ENCODE peak calls at places on chromosomes 2 and 18, in four cellular contexts. One of them, this sample, is unnamed.
A peak's percentile ranks its signal among the peaks of the same experiment; 100 is the strongest.

GRCh38 chr18:49910019-49910418 is 96.7 kb upstream of the ACAA2 start:
- DNase-seq in GM12878: no peak
- DNase-seq in K562: no peak
- DNase-seq in HL-60: no peak
- DNase-seq in this sample: no peak

GRCh38 chr2:239832101-239832994 is 192.8 kb downstream of the NDUFA10 start:
- DNase-seq in HL-60: no peak
- DNase-seq in GM12878: no peak
- DNase-seq in K562: no peak
- DNase-seq in this sample: no peak

GRCh38 chr2:128305555-128306080 is 13.1 kb downstream of the HS6ST1 start:
- DNase-seq in GM12878: no peak
- DNase-seq in K562: peak; percentile 26
- DNase-seq in HL-60: no peak
- DNase-seq in this sample: peak; percentile 56

GRCh38 chr2:36562973-36563532 is 34.9 kb downstream of the FEZ2 start:
- DNase-seq in GM12878: no peak
- DNase-seq in HL-60: no peak
- DNase-seq in K562: no peak
- DNase-seq in this sample: no peak

GRCh38 chr2:96789245-96789617 is 26.8 kb upstream of the CNNM3 start:
- DNase-seq in K562: no peak
- DNase-seq in GM12878: no peak
- DNase-seq in HL-60: no peak
- DNase-seq in this sample: no peak

GRCh38 chr2:171878481-171878993 is 15.5 kb downstream of the SLC25A12 start:
- DNase-seq in K562: peak; percentile 73
- DNase-seq in HL-60: no peak
- DNase-seq in GM12878: no peak
- DNase-seq in this sample: no peak

GRCh38 chr18:892316-892715 is 12.4 kb upstream of the ADCYAP1 start:
- DNase-seq in HL-60: no peak
- DNase-seq in GM12878: no peak
- DNase-seq in K562: no peak
- DNase-seq in this sample: no peak

GRCh38 chr18:7723558-7723957 is 156.4 kb downstream of the PTPRM start:
- DNase-seq in GM12878: no peak
- DNase-seq in K562: no peak
- DNase-seq in HL-60: no peak
- DNase-seq in this sample: no peak

DNA sequence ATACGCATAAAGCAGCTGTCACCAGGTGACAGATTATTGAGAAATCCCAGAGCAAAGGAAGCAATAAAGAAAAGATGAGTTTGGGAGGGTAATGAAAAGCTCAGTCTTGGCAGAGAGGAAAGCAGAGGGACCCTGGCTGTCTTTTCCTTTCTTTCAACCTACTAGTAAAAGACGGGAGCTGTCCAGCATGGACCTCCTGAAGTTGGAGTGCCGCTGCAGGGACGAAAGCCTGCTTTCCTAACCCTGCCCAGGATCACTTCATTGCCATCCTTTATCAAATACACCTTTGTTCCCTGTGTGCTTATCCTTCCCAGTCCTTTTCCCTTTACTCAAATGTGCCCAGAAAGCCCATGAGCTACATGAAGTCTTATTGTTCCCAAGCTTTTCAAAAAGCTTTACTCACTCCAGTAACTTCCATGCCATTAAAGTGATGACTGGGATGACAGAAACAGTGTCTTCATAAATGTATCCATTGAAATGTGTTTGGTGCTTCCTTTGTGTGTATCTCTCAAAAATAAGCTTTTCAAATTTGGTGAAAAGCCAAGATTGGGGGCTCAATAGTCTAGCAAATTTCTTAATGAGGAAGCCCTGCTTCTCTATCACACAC is 3.7 kb upstream of the SPR start:
- DNase-seq in K562: peak; percentile 53
- DNase-seq in GM12878: no peak
- DNase-seq in HL-60: peak; percentile 23
- DNase-seq in this sample: no peak
- TF ChIP-seq SPI1 in K562: no peak
- TF ChIP-seq SPI1 in GM12878: no peak
- TF ChIP-seq SPI1 in HL-60: no peak
- TF ChIP-seq SPI1 in this sample: no peak

DNA sequence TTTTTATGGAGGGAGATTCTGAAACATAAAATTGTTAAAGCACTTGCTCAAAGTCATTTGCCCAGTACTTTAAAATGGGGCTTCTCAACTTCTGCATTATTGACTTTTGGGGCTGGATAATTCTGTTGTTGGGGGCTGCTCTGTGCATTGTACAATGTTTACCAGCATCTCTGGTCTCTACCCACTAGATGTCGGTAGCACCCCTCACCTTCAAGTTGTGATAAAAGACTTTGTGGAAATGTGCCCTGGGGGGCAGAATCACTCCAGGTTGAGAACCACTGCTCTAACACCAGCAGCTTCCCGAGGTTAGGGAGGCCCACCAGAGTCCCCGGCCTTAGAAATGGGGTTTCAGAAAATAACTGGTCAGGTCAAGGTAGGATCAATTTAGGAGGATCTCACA is 26.8 kb upstream of the CUL3 start:
- DNase-seq in HL-60: no peak
- DNase-seq in GM12878: no peak
- DNase-seq in K562: no peak
- DNase-seq in this sample: no peak
- TF ChIP-seq SPI1 in HL-60: no peak
- TF ChIP-seq SPI1 in GM12878: no peak
- TF ChIP-seq SPI1 in K562: no peak
- TF ChIP-seq SPI1 in this sample: no peak

DNA sequence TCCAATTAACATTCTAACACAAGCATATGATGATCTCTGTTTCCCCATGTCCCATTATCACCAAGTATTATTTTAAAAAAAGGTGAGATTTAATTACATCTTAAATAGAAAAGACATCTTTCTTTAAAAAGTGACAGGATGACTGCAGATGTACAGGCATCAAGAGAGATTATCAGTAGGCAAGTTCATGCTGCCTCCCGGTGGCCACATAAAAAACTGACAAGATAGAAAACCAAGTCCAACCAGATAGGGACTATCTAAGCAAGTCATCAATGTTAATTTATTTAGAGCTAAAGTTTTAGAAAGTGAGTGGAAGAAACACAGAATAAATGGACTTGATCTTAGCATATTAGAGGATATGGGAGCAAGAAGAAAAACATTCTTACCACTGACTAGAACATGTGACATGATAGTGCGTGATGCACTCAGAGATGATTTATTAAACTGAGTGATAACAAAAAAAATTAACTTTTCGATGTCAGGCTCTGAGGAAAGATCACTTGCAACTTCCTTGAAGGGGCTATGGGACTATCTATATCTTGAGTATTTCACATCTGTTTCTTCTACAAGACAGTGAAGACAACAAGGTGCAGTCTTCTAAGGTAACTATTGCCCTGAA is 5.4 kb upstream of the TDRD15 start:
- DNase-seq in GM12878: no peak
- DNase-seq in K562: peak; percentile 8
- DNase-seq in HL-60: no peak
- DNase-seq in this sample: no peak
- TF ChIP-seq SPI1 in GM12878: no peak
- TF ChIP-seq SPI1 in K562: no peak
- TF ChIP-seq SPI1 in HL-60: no peak
- TF ChIP-seq SPI1 in this sample: no peak

DNA sequence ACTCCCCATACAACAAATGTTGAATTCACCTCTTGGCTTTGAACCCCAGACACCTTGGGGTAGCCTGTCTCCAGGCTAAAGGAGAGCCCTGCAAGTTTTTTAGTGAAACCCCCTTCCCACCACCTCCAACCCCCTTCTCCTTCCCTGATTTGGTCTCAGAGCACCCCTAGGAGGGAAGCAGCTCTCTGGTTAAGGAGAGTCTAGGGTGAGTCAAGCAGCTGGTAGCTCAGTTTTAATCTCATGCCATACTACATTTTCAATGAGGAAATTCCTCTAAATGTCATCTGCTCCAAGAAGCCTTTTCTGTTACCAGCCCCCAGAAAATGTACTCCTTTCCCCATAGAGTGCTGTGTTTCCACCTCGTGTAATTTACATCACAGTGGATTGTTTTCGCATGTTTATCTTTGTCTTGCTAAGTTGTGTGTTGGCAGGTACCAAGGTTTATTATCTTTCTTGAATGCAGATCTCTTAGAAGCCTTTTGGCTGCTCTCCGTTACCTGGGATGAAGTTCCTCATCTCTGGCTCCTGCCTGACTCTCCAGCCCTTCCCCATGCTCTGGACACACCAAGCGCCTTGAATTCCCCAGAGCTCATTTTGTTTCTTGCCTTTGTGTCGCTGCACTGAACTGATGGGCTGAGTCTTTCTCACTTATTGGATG is 82.2 kb downstream of the ASAP2 start:
- DNase-seq in HL-60: no peak
- DNase-seq in GM12878: no peak
- DNase-seq in K562: no peak
- DNase-seq in this sample: no peak
- TF ChIP-seq SPI1 in HL-60: no peak
- TF ChIP-seq SPI1 in GM12878: no peak
- TF ChIP-seq SPI1 in K562: no peak
- TF ChIP-seq SPI1 in this sample: no peak

GRCh38 chr2:218033208-218033589 is 30.4 kb upstream of the TNS1 start:
- DNase-seq in K562: no peak
- DNase-seq in GM12878: no peak
- DNase-seq in HL-60: no peak
- DNase-seq in this sample: no peak
- TF ChIP-seq SPI1 in K562: no peak
- TF ChIP-seq SPI1 in GM12878: no peak
- TF ChIP-seq SPI1 in HL-60: no peak
- TF ChIP-seq SPI1 in this sample: no peak

This sample was measured in GM12891.